ENCODE peak calls at places on chromosomes 16 and 17, in seven cellular contexts. T is left ventricle myocardium inferior, U is GM13976, H is lower leg skin, D is foreskin fibroblast, E is esophagus muscularis mucosa, J is tibial nerve. Y is an unnamed sample.

GRCh38 chr16:88754912-88755744 is 29.9 kb downstream of the PIEZO1 start:
- DNase-seq in T (no peak), U (no peak), H (no peak), D (peak; percentile 70), E (no peak), J (no peak), Y (no peak)

GRCh38 chr16:87918314-87918713 is 18.0 kb downstream of the CA5A start:
- DNase-seq in T (no peak), U (no peak), H (peak; percentile 48), D (peak; percentile 54), E (no peak), J (peak; percentile 35), Y (no peak)

GRCh38 chr17:352421-353212 is at the start of gene RPH3AL:
- DNase-seq in T (no peak), U (no peak), H (peak; percentile 52), D (no peak), E (no peak), J (no peak), Y (peak; percentile 70)

GRCh38 chr17:79874329-79874981 is 35.2 kb upstream of the CBX4 start:
- DNase-seq in T (no peak), U (peak; percentile 73), H (no peak), D (peak; percentile 49), E (no peak), J (no peak), Y (no peak)

GRCh38 chr17:35447494-35447893 is 1.1 kb downstream of the SLFN13 start:
- DNase-seq in T (no peak), U (no peak), H (no peak), D (no peak), E (no peak), J (no peak), Y (no peak)

GRCh38 chr16:19289805-19290490 is 4.4 kb downstream of the CLEC19A start:
- DNase-seq in T (no peak), U (no peak), H (no peak), D (no peak), E (no peak), J (no peak), Y (no peak)

GRCh38 chr17:68314916-68315535 is 23.7 kb downstream of the ARSG start:
- DNase-seq in T (no peak), U (no peak), H (peak; percentile 64), D (peak; percentile 14), E (no peak), J (peak; percentile 68), Y (no peak)

GRCh38 chr17:37488009-37488604 is 1.6 kb upstream of the DUSP14 start:
- DNase-seq in T (no peak), U (peak; percentile 44), H (no peak), D (peak; percentile 92), E (no peak), J (no peak), Y (no peak)

GRCh38 chr17:61875285-61875684 is 12.0 kb upstream of the BRIP1 start:
- DNase-seq in T (no peak), U (no peak), H (no peak), D (no peak), E (no peak), J (no peak), Y (no peak)

GRCh38 chr17:64398330-64398729 is 7.7 kb upstream of the PECAM1 start:
- DNase-seq in T (no peak), U (no peak), H (no peak), D (no peak), E (no peak), J (no peak), Y (no peak)

GRCh38 chr17:385195-385835 is 32.7 kb upstream of the RPH3AL start:
- DNase-seq in T (peak; percentile 79), U (peak; percentile 51), H (no peak), D (peak; percentile 42), E (no peak), J (peak; percentile 52), Y (peak; percentile 76)

GRCh38 chr17:35084987-35085386 is 21.5 kb upstream of the RFFL start:
- DNase-seq in T (no peak), U (no peak), H (no peak), D (peak; percentile 77), E (no peak), J (no peak), Y (no peak)

GRCh38 chr17:44110823-44111633 is 12.4 kb downstream of the HDAC5 start:
- DNase-seq in T (peak; percentile 99), U (peak; percentile 90), H (peak; percentile 92), D (peak; percentile 97), E (peak; percentile 98), J (peak; percentile 97), Y (peak; percentile 86)

GRCh38 chr16:52912565-52913173 is 140.0 kb downstream of the CHD9NB start:
- DNase-seq in T (peak; percentile 34), U (peak; percentile 52), H (peak; percentile 32), D (peak; percentile 36), E (no peak), J (peak; percentile 66), Y (no peak)

GRCh38 chr17:65530158-65530984 is 31.1 kb downstream of the AXIN2 start:
- DNase-seq in T (no peak), U (no peak), H (no peak), D (no peak), E (no peak), J (no peak), Y (no peak)

DNA sequence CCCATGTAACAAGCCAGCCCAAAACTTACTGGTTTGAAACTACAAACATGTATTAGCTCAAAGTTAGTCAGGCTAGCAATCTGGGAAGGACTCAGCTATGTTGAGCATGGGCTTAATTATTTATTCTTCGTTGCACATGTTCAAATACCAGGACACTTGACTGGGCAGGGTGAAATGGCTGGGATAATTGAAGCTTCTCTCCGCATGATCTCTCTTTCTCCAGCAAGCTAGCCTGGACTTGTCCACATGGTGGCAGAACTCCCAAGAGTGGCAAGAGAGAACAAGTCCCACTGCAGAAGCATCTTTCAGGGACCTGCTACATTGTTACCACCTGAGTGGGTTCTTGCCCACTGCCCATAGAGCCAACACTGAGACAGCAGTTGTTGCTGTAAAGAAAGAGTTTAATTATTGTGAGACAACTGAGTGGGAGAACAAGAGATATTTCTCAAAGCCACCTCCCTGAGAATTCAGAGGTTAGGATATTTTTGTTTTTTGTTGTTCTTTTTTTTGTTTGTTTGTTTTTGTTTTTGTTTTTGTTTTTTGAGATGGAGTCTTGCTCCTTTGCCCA is 16.8 kb upstream of the ATF7IP2 start:
- DNase-seq in T (no peak), U (no peak), H (no peak), D (no peak), E (no peak), J (no peak), Y (no peak)
- TF ChIP-seq CTCF in T (peak; percentile 40), U (no peak), H (no peak), D (no peak), E (no peak), J (no peak), Y (no peak)

DNA sequence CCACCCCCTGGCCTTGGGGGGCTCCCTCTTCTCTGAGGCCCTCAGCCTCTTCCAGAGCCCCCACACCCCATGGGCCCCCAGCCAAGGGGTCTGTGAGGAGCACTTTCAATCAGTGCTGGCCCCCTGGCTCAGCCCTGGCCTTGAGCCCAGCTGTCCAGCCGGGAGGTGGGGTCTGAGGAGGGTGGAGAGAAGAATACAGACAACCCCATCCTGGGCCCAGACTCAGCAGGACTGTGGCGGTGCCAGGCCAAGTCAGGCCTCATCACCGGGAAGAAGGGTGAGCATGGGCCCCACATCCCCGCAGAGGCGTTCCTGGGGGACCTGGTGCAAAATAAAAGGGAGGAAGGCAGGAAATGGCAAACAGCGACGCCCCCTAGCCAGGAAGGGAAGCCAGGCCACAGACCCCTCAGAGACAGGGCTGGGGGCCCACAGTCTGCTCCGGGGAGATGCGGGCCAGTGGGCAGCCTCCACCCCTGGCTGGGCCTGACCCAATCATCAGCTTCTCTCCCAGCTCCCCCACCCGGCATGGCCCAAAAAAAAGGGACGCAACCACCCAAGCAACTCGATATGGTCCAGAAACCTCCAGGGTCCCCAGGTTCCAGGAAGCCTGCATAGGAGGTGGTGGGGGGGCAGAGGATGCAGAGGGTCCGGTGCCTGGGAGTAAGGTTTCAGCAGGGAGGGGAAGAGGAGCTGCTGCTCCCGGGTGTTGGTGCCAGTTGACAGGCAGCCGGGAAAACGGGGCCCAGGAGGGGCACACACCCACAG is 20.6 kb downstream of the ZNF423 start:
- DNase-seq in T (no peak), U (no peak), H (no peak), D (no peak), E (no peak), J (no peak), Y (no peak)
- TF ChIP-seq CTCF in T (no peak), U (no peak), H (no peak), D (no peak), E (no peak), J (no peak), Y (no peak)

DNA sequence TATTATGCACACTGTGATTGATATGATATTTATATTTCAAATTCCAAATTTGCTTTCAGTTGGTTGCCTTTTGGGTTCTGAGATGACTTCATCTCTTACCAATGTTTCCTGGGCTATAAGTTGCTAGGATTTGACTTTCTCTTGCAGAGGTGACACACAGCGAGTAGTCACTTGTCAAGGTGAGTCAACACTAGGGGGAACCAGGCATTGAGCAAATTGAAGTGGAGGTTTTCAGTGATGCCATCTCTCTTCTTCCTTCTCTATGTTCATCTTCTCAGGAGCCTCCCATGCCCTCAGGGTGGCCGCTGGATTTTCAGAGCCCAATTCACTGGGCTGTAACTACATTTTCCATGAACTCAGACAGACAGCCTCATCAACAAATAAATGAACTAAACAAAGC is 6.0 kb upstream of the CPD start:
- DNase-seq in T (no peak), U (no peak), H (no peak), D (peak; percentile 67), E (no peak), J (no peak), Y (no peak)
- TF ChIP-seq CTCF in T (no peak), U (no peak), H (no peak), D (no peak), E (no peak), J (no peak), Y (no peak)

GRCh38 chr17:8079291-8080207 is 8.0 kb downstream of the ALOX12B start:
- DNase-seq in T (peak; percentile 71), U (peak; percentile 95), H (no peak), D (peak; percentile 82), E (no peak), J (peak; percentile 49), Y (peak; percentile 86)

GRCh38 chr17:8081876-8082275 is 5.6 kb downstream of the ALOX12B start:
- DNase-seq in T (no peak), U (no peak), H (no peak), D (no peak), E (no peak), J (no peak), Y (no peak)

GRCh38 chr17:8082312-8082711 is 5.2 kb downstream of the ALOX12B start:
- DNase-seq in T (no peak), U (no peak), H (no peak), D (no peak), E (no peak), J (no peak), Y (no peak)

GRCh38 chr17:8080799-8081219 is 6.7 kb downstream of the ALOX12B start:
- DNase-seq in T (no peak), U (peak; percentile 15), H (no peak), D (no peak), E (no peak), J (no peak), Y (no peak)

DNA sequence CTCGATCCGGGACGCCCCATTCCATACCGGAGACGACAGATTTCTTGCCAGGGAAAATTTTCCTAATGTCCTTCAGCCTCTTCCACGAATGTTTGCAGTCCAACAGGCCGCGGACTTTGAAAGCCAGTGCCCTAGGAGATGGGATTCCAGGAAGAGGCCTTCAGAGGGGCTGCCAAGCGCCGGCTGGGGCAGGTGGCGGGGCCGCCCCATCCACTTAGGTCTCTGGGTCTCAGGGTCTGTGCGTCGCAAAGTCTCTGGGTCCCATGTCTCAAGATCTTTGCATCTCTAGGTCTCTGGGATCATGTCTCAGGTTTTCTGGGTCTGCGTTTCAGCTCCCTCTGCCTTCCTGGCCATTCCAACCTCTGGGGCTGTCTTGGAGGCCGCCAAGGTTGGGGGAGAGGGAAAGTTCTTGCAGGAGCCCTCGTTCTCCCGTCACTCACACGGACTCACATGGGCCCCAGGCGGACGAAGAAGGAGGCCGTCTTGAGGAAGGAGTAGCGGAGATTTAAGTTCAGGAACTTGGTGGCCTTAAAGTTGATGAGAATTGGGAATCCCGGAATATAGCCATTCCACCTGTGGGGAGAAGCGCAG is 7.2 kb downstream of the ALOX12B start:
- DNase-seq in T (no peak), U (peak; percentile 27), H (no peak), D (no peak), E (no peak), J (no peak), Y (no peak)
- TF ChIP-seq CTCF in T (peak; percentile 43), U (no peak), H (no peak), D (no peak), E (no peak), J (no peak), Y (no peak)

Y was measured in type B pancreatic cell.